ENCODE peak calls at places on chromosomes 2 and 18, in five cellular contexts. O, E, H, K and D are unnamed samples.

GRCh38 chr2:127700527-127701192 is 637 bp upstream of the SFT2D3 start:
- DNase-seq in O (no peak), E (no peak), H (no peak), K (no peak), D (no peak)

GRCh38 chr2:109322111-109322510 is 193.1 kb downstream of the SH3RF3 start:
- DNase-seq in O (no peak), E (no peak), H (no peak), K (peak; percentile 99), D (no peak)

GRCh38 chr2:95391641-95392310 is 10.7 kb upstream of the FAHD2A start:
- DNase-seq in O (no peak), E (no peak), H (no peak), K (no peak), D (no peak)

GRCh38 chr2:175630319-175631246 is 371.5 kb downstream of the LNPK start:
- DNase-seq in O (no peak), E (no peak), H (no peak), K (no peak), D (no peak)

GRCh38 chr18:43161528-43161927 is 46.0 kb upstream of the RIT2 start:
- DNase-seq in O (no peak), E (no peak), H (no peak), K (peak; percentile 70), D (no peak)

GRCh38 chr2:95379616-95379925 is 22.9 kb upstream of the FAHD2A start:
- DNase-seq in O (no peak), E (no peak), H (no peak), K (no peak), D (no peak)

GRCh38 chr18:62577748-62578147 is 54.9 kb downstream of the ZCCHC2 start:
- DNase-seq in O (no peak), E (no peak), H (no peak), K (no peak), D (no peak)

GRCh38 chr2:69034845-69035244 is 21.9 kb downstream of the ANTXR1 start:
- DNase-seq in O (no peak), E (no peak), H (no peak), K (no peak), D (no peak)

GRCh38 chr18:62018761-62019041 is 125.9 kb upstream of the RNF152 start:
- DNase-seq in O (no peak), E (no peak), H (no peak), K (peak; percentile 11), D (no peak)

GRCh38 chr18:79512461-79513380 is 117.0 kb downstream of the NFATC1 start:
- DNase-seq in O (no peak), E (peak; percentile 52), H (no peak), K (no peak), D (no peak)

GRCh38 chr2:232338759-232339106 is 39.8 kb upstream of the ALPP start:
- DNase-seq in O (no peak), E (peak; percentile 50), H (no peak), K (no peak), D (no peak)

GRCh38 chr2:113178069-113178468 is 4.3 kb downstream of the PSD4 start:
- DNase-seq in O (no peak), E (no peak), H (no peak), K (no peak), D (no peak)

GRCh38 chr2:82795446-82795845 is 1663.6 kb downstream of the SUCLG1 start:
- DNase-seq in O (no peak), E (no peak), H (no peak), K (peak; percentile 82), D (no peak)

GRCh38 chr2:238845583-238846480 is 2.1 kb upstream of the TWIST2 start:
- DNase-seq in O (no peak), E (no peak), H (no peak), K (no peak), D (no peak)

GRCh38 chr18:55404811-55405654 is 183.0 kb downstream of the TCF4 start:
- DNase-seq in O (no peak), E (no peak), H (no peak), K (peak; percentile 83), D (no peak)

GRCh38 chr2:120873958-120874357 is 138.3 kb downstream of the GLI2 start:
- DNase-seq in O (no peak), E (no peak), H (no peak), K (no peak), D (no peak)

GRCh38 chr2:157307021-157307420 is 18.6 kb downstream of the ERMN start:
- DNase-seq in O (no peak), E (no peak), H (no peak), K (no peak), D (no peak)

GRCh38 chr2:107361951-107362350 is 464.7 kb upstream of the RGPD4 start:
- DNase-seq in O (no peak), E (no peak), H (peak; percentile 31), K (no peak), D (no peak)

GRCh38 chr2:239160226-239161143 is 240.3 kb downstream of the HDAC4 start:
- DNase-seq in O (no peak), E (no peak), H (no peak), K (no peak), D (no peak)

GRCh38 chr2:174797792-174798276 is 33.6 kb upstream of the CHRNA1 start:
- DNase-seq in O (no peak), E (no peak), H (no peak), K (no peak), D (no peak)

GRCh38 chr18:42480521-42480920 is 525.5 kb downstream of the PIK3C3 start:
- DNase-seq in O (no peak), E (no peak), H (peak; percentile 74), K (no peak), D (no peak)

GRCh38 chr2:205808493-205809121 is 126.3 kb downstream of the NRP2 start:
- DNase-seq in O (no peak), E (no peak), H (peak; percentile 14), K (no peak), D (no peak)

GRCh38 chr2:159712929-159713575 is 746 bp downstream of the MARCHF7 start:
- DNase-seq in O (no peak), E (no peak), H (no peak), K (peak; percentile 26), D (no peak)

GRCh38 chr2:23404426-23404825 is 19.4 kb downstream of the KLHL29 start:
- DNase-seq in O (no peak), E (no peak), H (peak; percentile 79), K (peak; percentile 84), D (no peak)

GRCh38 chr2:70957838-70958237 is 20.6 kb upstream of the ANKRD53 start:
- DNase-seq in O (no peak), E (no peak), H (no peak), K (no peak), D (no peak)